ENCODE peak calls at places on chromosome 1, in seven cellular contexts. One of them, this sample, is unnamed.

GRCh38 chr1:100502052-100502792 is 35.7 kb upstream of the GPR88 start:
- DNase-seq in AG04450: no peak
- DNase-seq in sigmoid colon: no peak
- DNase-seq in stomach: no peak
- DNase-seq in HFFc6: no peak
- DNase-seq in coronary artery: no peak
- DNase-seq in CD4-positive, alpha-beta T cell: no peak
- DNase-seq in this sample: no peak

GRCh38 chr1:205991237-205991636 is 12.0 kb downstream of the RAB7B start:
- DNase-seq in AG04450: peak; percentile 15
- DNase-seq in sigmoid colon: no peak
- DNase-seq in stomach: no peak
- DNase-seq in HFFc6: peak; percentile 38
- DNase-seq in coronary artery: no peak
- DNase-seq in CD4-positive, alpha-beta T cell: no peak
- DNase-seq in this sample: no peak

GRCh38 chr1:33178836-33179439 is 2.9 kb downstream of the TRIM62 start:
- DNase-seq in AG04450: no peak
- DNase-seq in sigmoid colon: no peak
- DNase-seq in stomach: no peak
- DNase-seq in HFFc6: no peak
- DNase-seq in coronary artery: no peak
- DNase-seq in CD4-positive, alpha-beta T cell: no peak
- DNase-seq in this sample: peak; percentile 59

GRCh38 chr1:205227584-205228006 is at the start of gene TMCC2:
- DNase-seq in AG04450: peak; percentile 66
- DNase-seq in sigmoid colon: peak; percentile 96
- DNase-seq in stomach: peak; percentile 81
- DNase-seq in HFFc6: peak; percentile 82
- DNase-seq in coronary artery: peak; percentile 92
- DNase-seq in CD4-positive, alpha-beta T cell: peak; percentile 67
- DNase-seq in this sample: peak; percentile 93

GRCh38 chr1:170663441-170664282 is at the start of gene PRRX1:
- DNase-seq in AG04450: no peak
- DNase-seq in sigmoid colon: no peak
- DNase-seq in stomach: no peak
- DNase-seq in HFFc6: no peak
- DNase-seq in coronary artery: no peak
- DNase-seq in CD4-positive, alpha-beta T cell: no peak
- DNase-seq in this sample: no peak

GRCh38 chr1:212606734-212607205 is 1.8 kb upstream of the ATF3 start:
- DNase-seq in AG04450: no peak
- DNase-seq in sigmoid colon: peak; percentile 78
- DNase-seq in stomach: peak; percentile 89
- DNase-seq in HFFc6: no peak
- DNase-seq in coronary artery: peak; percentile 85
- DNase-seq in CD4-positive, alpha-beta T cell: peak; percentile 44
- DNase-seq in this sample: no peak

GRCh38 chr1:194830387-194830786 is 1644.0 kb upstream of the B3GALT2 start:
- DNase-seq in AG04450: no peak
- DNase-seq in sigmoid colon: no peak
- DNase-seq in stomach: no peak
- DNase-seq in HFFc6: no peak
- DNase-seq in coronary artery: no peak
- DNase-seq in CD4-positive, alpha-beta T cell: no peak
- DNase-seq in this sample: no peak

GRCh38 chr1:167431261-167431908 is 86.9 kb downstream of the CD247 start:
- DNase-seq in AG04450: no peak
- DNase-seq in sigmoid colon: no peak
- DNase-seq in stomach: no peak
- DNase-seq in HFFc6: no peak
- DNase-seq in coronary artery: no peak
- DNase-seq in CD4-positive, alpha-beta T cell: no peak
- DNase-seq in this sample: no peak

GRCh38 chr1:37831109-37831508 is 23.1 kb upstream of the YRDC start:
- DNase-seq in AG04450: no peak
- DNase-seq in sigmoid colon: no peak
- DNase-seq in stomach: no peak
- DNase-seq in HFFc6: no peak
- DNase-seq in coronary artery: no peak
- DNase-seq in CD4-positive, alpha-beta T cell: no peak
- DNase-seq in this sample: no peak

GRCh38 chr1:109201123-109201703 is 12.5 kb upstream of the SARS1 start:
- DNase-seq in AG04450: peak; percentile 81
- DNase-seq in sigmoid colon: no peak
- DNase-seq in stomach: peak; percentile 34
- DNase-seq in HFFc6: peak; percentile 79
- DNase-seq in coronary artery: no peak
- DNase-seq in CD4-positive, alpha-beta T cell: peak; percentile 5
- DNase-seq in this sample: no peak

GRCh38 chr1:21189906-21190500 is 13.3 kb upstream of the EIF4G3 start:
- DNase-seq in AG04450: no peak
- DNase-seq in sigmoid colon: peak; percentile 4
- DNase-seq in stomach: no peak
- DNase-seq in HFFc6: no peak
- DNase-seq in coronary artery: no peak
- DNase-seq in CD4-positive, alpha-beta T cell: no peak
- DNase-seq in this sample: no peak

GRCh38 chr1:66533804-66534745 is at the start of gene SGIP1:
- DNase-seq in AG04450: peak; percentile 61
- DNase-seq in sigmoid colon: peak; percentile 80
- DNase-seq in stomach: peak; percentile 46
- DNase-seq in HFFc6: peak; percentile 64
- DNase-seq in coronary artery: peak; percentile 88
- DNase-seq in CD4-positive, alpha-beta T cell: no peak
- DNase-seq in this sample: no peak

GRCh38 chr1:226637147-226637935 is 88.8 kb downstream of the STUM start:
- DNase-seq in AG04450: no peak
- DNase-seq in sigmoid colon: peak; percentile 90
- DNase-seq in stomach: no peak
- DNase-seq in HFFc6: no peak
- DNase-seq in coronary artery: peak; percentile 65
- DNase-seq in CD4-positive, alpha-beta T cell: no peak
- DNase-seq in this sample: no peak
- TF ChIP-seq CTCF in AG04450: peak; percentile 65
- TF ChIP-seq CTCF in sigmoid colon: peak; percentile 35
- TF ChIP-seq CTCF in stomach: peak; percentile 10
- TF ChIP-seq CTCF in HFFc6: peak; percentile 52
- TF ChIP-seq CTCF in coronary artery: peak; percentile 33
- TF ChIP-seq CTCF in CD4-positive, alpha-beta T cell: no peak
- TF ChIP-seq CTCF in this sample: peak; percentile 59

GRCh38 chr1:41497056-41497440 is 12.6 kb upstream of the EDN2 start:
- DNase-seq in AG04450: no peak
- DNase-seq in sigmoid colon: no peak
- DNase-seq in stomach: no peak
- DNase-seq in HFFc6: no peak
- DNase-seq in coronary artery: no peak
- DNase-seq in CD4-positive, alpha-beta T cell: no peak
- DNase-seq in this sample: no peak

GRCh38 chr1:41494351-41495170 is 10.1 kb upstream of the EDN2 start:
- DNase-seq in AG04450: no peak
- DNase-seq in sigmoid colon: no peak
- DNase-seq in stomach: no peak
- DNase-seq in HFFc6: no peak
- DNase-seq in coronary artery: no peak
- DNase-seq in CD4-positive, alpha-beta T cell: no peak
- DNase-seq in this sample: no peak

GRCh38 chr1:41497631-41498030 is 13.1 kb upstream of the EDN2 start:
- DNase-seq in AG04450: no peak
- DNase-seq in sigmoid colon: no peak
- DNase-seq in stomach: no peak
- DNase-seq in HFFc6: no peak
- DNase-seq in coronary artery: no peak
- DNase-seq in CD4-positive, alpha-beta T cell: no peak
- DNase-seq in this sample: no peak

GRCh38 chr1:41495171-41495948 is 10.9 kb upstream of the EDN2 start:
- DNase-seq in AG04450: no peak
- DNase-seq in sigmoid colon: no peak
- DNase-seq in stomach: no peak
- DNase-seq in HFFc6: no peak
- DNase-seq in coronary artery: no peak
- DNase-seq in CD4-positive, alpha-beta T cell: no peak
- DNase-seq in this sample: no peak

GRCh38 chr1:41496080-41497055 is 11.9 kb upstream of the EDN2 start:
- DNase-seq in AG04450: peak; percentile 73
- DNase-seq in sigmoid colon: peak; percentile 97
- DNase-seq in stomach: peak; percentile 92
- DNase-seq in HFFc6: peak; percentile 59
- DNase-seq in coronary artery: peak; percentile 95
- DNase-seq in CD4-positive, alpha-beta T cell: no peak
- DNase-seq in this sample: peak; percentile 90
- TF ChIP-seq CTCF in AG04450: peak; percentile 3
- TF ChIP-seq CTCF in sigmoid colon: peak; percentile 17
- TF ChIP-seq CTCF in stomach: peak; percentile 25
- TF ChIP-seq CTCF in HFFc6: no peak
- TF ChIP-seq CTCF in coronary artery: no peak
- TF ChIP-seq CTCF in CD4-positive, alpha-beta T cell: no peak
- TF ChIP-seq CTCF in this sample: no peak

GRCh38 chr1:87120779-87121178 is 206.3 kb downstream of the HS2ST1 start:
- DNase-seq in AG04450: no peak
- DNase-seq in sigmoid colon: no peak
- DNase-seq in stomach: no peak
- DNase-seq in HFFc6: no peak
- DNase-seq in coronary artery: no peak
- DNase-seq in CD4-positive, alpha-beta T cell: no peak
- DNase-seq in this sample: no peak
- TF ChIP-seq CTCF in AG04450: peak; percentile 32
- TF ChIP-seq CTCF in sigmoid colon: no peak
- TF ChIP-seq CTCF in stomach: no peak
- TF ChIP-seq CTCF in HFFc6: peak; percentile 65
- TF ChIP-seq CTCF in coronary artery: no peak
- TF ChIP-seq CTCF in CD4-positive, alpha-beta T cell: no peak
- TF ChIP-seq CTCF in this sample: peak; percentile 49

GRCh38 chr1:24964811-24965570 is 34.9 kb upstream of the RUNX3 start:
- DNase-seq in AG04450: no peak
- DNase-seq in sigmoid colon: peak; percentile 61
- DNase-seq in stomach: peak; percentile 62
- DNase-seq in HFFc6: no peak
- DNase-seq in coronary artery: no peak
- DNase-seq in CD4-positive, alpha-beta T cell: peak; percentile 82
- DNase-seq in this sample: no peak

GRCh38 chr1:24961961-24962861 is 32.1 kb upstream of the RUNX3 start:
- DNase-seq in AG04450: no peak
- DNase-seq in sigmoid colon: no peak
- DNase-seq in stomach: no peak
- DNase-seq in HFFc6: no peak
- DNase-seq in coronary artery: no peak
- DNase-seq in CD4-positive, alpha-beta T cell: no peak
- DNase-seq in this sample: no peak

GRCh38 chr1:24965571-24965930 is 35.5 kb upstream of the RUNX3 start:
- DNase-seq in AG04450: no peak
- DNase-seq in sigmoid colon: no peak
- DNase-seq in stomach: no peak
- DNase-seq in HFFc6: no peak
- DNase-seq in coronary artery: no peak
- DNase-seq in CD4-positive, alpha-beta T cell: no peak
- DNase-seq in this sample: no peak

GRCh38 chr1:24963099-24963872 is 33.2 kb upstream of the RUNX3 start:
- DNase-seq in AG04450: no peak
- DNase-seq in sigmoid colon: peak; percentile 59
- DNase-seq in stomach: no peak
- DNase-seq in HFFc6: no peak
- DNase-seq in coronary artery: no peak
- DNase-seq in CD4-positive, alpha-beta T cell: peak; percentile 53
- DNase-seq in this sample: no peak

DNA sequence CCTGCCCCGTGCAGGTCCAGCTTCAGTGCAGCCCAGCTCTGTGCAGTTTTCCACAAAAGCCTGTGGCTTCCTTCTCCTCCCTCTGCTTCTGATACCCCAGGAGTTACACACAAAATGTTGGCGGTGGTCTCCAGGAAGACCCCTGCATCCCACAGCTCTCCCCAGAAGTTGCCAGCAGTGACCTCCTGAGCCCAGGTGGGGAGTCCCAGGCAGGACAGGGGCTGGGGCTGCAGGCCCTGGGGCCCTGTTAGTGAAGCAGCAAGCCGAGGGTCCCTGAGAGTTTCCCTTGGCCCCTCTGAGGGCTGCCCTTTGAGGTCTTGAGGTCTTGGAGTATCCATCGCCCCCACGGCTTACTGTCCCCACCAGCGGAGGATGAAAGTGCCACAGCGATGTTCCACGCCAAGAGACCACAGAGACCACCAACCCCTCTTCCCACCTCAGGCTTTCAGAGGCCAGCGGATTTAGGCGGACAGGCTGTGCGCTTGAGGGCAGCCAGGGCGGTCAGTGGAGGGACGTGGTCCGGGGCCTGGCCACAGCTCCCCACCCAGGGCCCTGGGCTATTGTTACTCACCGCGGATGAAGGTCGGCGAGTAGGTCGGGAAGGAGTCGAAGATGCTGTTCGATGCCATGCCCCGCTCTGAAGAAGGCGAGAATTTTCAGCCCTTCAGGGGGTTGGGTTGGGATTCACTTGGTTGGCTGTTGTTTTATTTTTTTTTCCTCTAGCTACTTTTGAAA is 34.0 kb upstream of the RUNX3 start:
- DNase-seq in AG04450: no peak
- DNase-seq in sigmoid colon: no peak
- DNase-seq in stomach: no peak
- DNase-seq in HFFc6: no peak
- DNase-seq in coronary artery: no peak
- DNase-seq in CD4-positive, alpha-beta T cell: no peak
- DNase-seq in this sample: no peak
- TF ChIP-seq CTCF in AG04450: no peak
- TF ChIP-seq CTCF in sigmoid colon: no peak
- TF ChIP-seq CTCF in stomach: no peak
- TF ChIP-seq CTCF in HFFc6: no peak
- TF ChIP-seq CTCF in coronary artery: no peak
- TF ChIP-seq CTCF in CD4-positive, alpha-beta T cell: no peak
- TF ChIP-seq CTCF in this sample: no peak

This sample was measured in type B pancreatic cell.